ENCODE peak calls at places on chromosomes 2 and 18, in six cellular contexts. One of them, this sample, is unnamed.

GRCh38 chr2:74597456-74597855 is 42.9 kb downstream of the DOK1 start:
- DNase-seq in GM23338: no peak
- DNase-seq in OCI-LY7: no peak
- DNase-seq in neural progenitor cell: no peak
- DNase-seq in HCT116: no peak
- DNase-seq in GM23248: no peak
- DNase-seq in this sample: no peak

GRCh38 chr2:45275235-45275805 is 266.1 kb upstream of the SIX2 start:
- DNase-seq in neural progenitor cell: no peak
- DNase-seq in GM23248: peak
- DNase-seq in OCI-LY7: no peak
- DNase-seq in GM23338: no peak
- DNase-seq in HCT116: no peak
- DNase-seq in this sample: no peak

GRCh38 chr2:43612944-43613343 is 17.1 kb upstream of the THADA start:
- DNase-seq in OCI-LY7: no peak
- DNase-seq in GM23248: no peak
- DNase-seq in neural progenitor cell: no peak
- DNase-seq in GM23338: no peak
- DNase-seq in HCT116: no peak
- DNase-seq in this sample: no peak

GRCh38 chr18:77068321-77068841 is 64.2 kb downstream of the MBP start:
- DNase-seq in OCI-LY7: no peak
- DNase-seq in HCT116: no peak
- DNase-seq in neural progenitor cell: no peak
- DNase-seq in GM23338: no peak
- DNase-seq in GM23248: peak
- DNase-seq in this sample: no peak

GRCh38 chr2:142104134-142104758 is 26.6 kb downstream of the LRP1B start:
- DNase-seq in OCI-LY7: no peak
- DNase-seq in GM23338: no peak
- DNase-seq in neural progenitor cell: no peak
- DNase-seq in GM23248: no peak
- DNase-seq in HCT116: no peak
- DNase-seq in this sample: no peak

GRCh38 chr2:17962874-17963273 is 84.4 kb downstream of the KCNS3 start:
- DNase-seq in neural progenitor cell: peak
- DNase-seq in OCI-LY7: no peak
- DNase-seq in HCT116: no peak
- DNase-seq in GM23248: peak
- DNase-seq in GM23338: peak
- DNase-seq in this sample: no peak

GRCh38 chr18:12060182-12060870 is 33.3 kb upstream of the ANKRD62 start:
- DNase-seq in GM23338: peak
- DNase-seq in HCT116: peak
- DNase-seq in neural progenitor cell: no peak
- DNase-seq in GM23248: peak
- DNase-seq in OCI-LY7: peak
- DNase-seq in this sample: no peak

GRCh38 chr18:79637921-79638855 is 41.4 kb upstream of the CTDP1 start:
- DNase-seq in GM23338: peak
- DNase-seq in HCT116: no peak
- DNase-seq in OCI-LY7: no peak
- DNase-seq in GM23248: peak
- DNase-seq in neural progenitor cell: no peak
- DNase-seq in this sample: no peak

GRCh38 chr2:101151859-101152194 is 645 bp upstream of the TBC1D8 start:
- DNase-seq in OCI-LY7: no peak
- DNase-seq in neural progenitor cell: peak
- DNase-seq in HCT116: no peak
- DNase-seq in GM23338: no peak
- DNase-seq in GM23248: no peak
- DNase-seq in this sample: no peak

GRCh38 chr2:88114821-88115220 is 13.0 kb downstream of the FABP1 start:
- DNase-seq in neural progenitor cell: no peak
- DNase-seq in HCT116: no peak
- DNase-seq in GM23338: no peak
- DNase-seq in GM23248: no peak
- DNase-seq in OCI-LY7: no peak
- DNase-seq in this sample: no peak

GRCh38 chr2:72915907-72916742 is 1.2 kb upstream of the EMX1 start:
- DNase-seq in HCT116: no peak
- DNase-seq in neural progenitor cell: peak
- DNase-seq in OCI-LY7: peak
- DNase-seq in GM23248: peak
- DNase-seq in GM23338: peak
- DNase-seq in this sample: peak

GRCh38 chr2:218285604-218286003 is 6.7 kb downstream of the TMBIM1 start:
- DNase-seq in neural progenitor cell: no peak
- DNase-seq in GM23338: no peak
- DNase-seq in OCI-LY7: no peak
- DNase-seq in HCT116: no peak
- DNase-seq in GM23248: peak
- DNase-seq in this sample: no peak

GRCh38 chr18:46424898-46425297 is 232.1 kb downstream of the LOXHD1 start:
- DNase-seq in GM23338: peak
- DNase-seq in OCI-LY7: no peak
- DNase-seq in neural progenitor cell: peak
- DNase-seq in HCT116: no peak
- DNase-seq in GM23248: no peak
- DNase-seq in this sample: no peak

GRCh38 chr18:32446780-32447179 is 23.9 kb downstream of the GAREM1 start:
- DNase-seq in neural progenitor cell: no peak
- DNase-seq in HCT116: no peak
- DNase-seq in OCI-LY7: no peak
- DNase-seq in GM23338: no peak
- DNase-seq in GM23248: no peak
- DNase-seq in this sample: no peak

GRCh38 chr18:72868666-72869661 is 1.2 kb upstream of the NETO1 start:
- DNase-seq in GM23338: peak
- DNase-seq in neural progenitor cell: peak
- DNase-seq in GM23248: no peak
- DNase-seq in OCI-LY7: no peak
- DNase-seq in HCT116: no peak
- DNase-seq in this sample: no peak

GRCh38 chr2:157836531-157836930 is 39.6 kb downstream of the ACVR1 start:
- DNase-seq in OCI-LY7: no peak
- DNase-seq in neural progenitor cell: no peak
- DNase-seq in GM23248: no peak
- DNase-seq in HCT116: no peak
- DNase-seq in GM23338: no peak
- DNase-seq in this sample: no peak

GRCh38 chr2:10984418-10985130 is 72.8 kb downstream of the KCNF1 start:
- DNase-seq in OCI-LY7: no peak
- DNase-seq in GM23338: no peak
- DNase-seq in HCT116: no peak
- DNase-seq in neural progenitor cell: no peak
- DNase-seq in GM23248: no peak
- DNase-seq in this sample: no peak

GRCh38 chr18:57080479-57080878 is 66.4 kb upstream of the BOD1L2 start:
- DNase-seq in HCT116: no peak
- DNase-seq in neural progenitor cell: no peak
- DNase-seq in OCI-LY7: no peak
- DNase-seq in GM23338: no peak
- DNase-seq in GM23248: no peak
- DNase-seq in this sample: no peak

GRCh38 chr2:218229851-218230250 is 12.9 kb downstream of the ARPC2 start:
- DNase-seq in OCI-LY7: no peak
- DNase-seq in neural progenitor cell: no peak
- DNase-seq in HCT116: no peak
- DNase-seq in GM23248: peak
- DNase-seq in GM23338: no peak
- DNase-seq in this sample: peak

GRCh38 chr2:232890896-232891601 is 21.0 kb downstream of the SNORC start:
- DNase-seq in GM23338: peak
- DNase-seq in HCT116: peak
- DNase-seq in neural progenitor cell: peak
- DNase-seq in OCI-LY7: no peak
- DNase-seq in GM23248: peak
- DNase-seq in this sample: peak

GRCh38 chr2:151771599-151772358 is 37.5 kb upstream of the NEB start:
- DNase-seq in GM23248: peak
- DNase-seq in neural progenitor cell: no peak
- DNase-seq in GM23338: no peak
- DNase-seq in HCT116: no peak
- DNase-seq in OCI-LY7: peak
- DNase-seq in this sample: peak

GRCh38 chr2:239654266-239654665 is 253.4 kb upstream of the HDAC4 start:
- DNase-seq in OCI-LY7: no peak
- DNase-seq in GM23248: no peak
- DNase-seq in GM23338: no peak
- DNase-seq in HCT116: no peak
- DNase-seq in neural progenitor cell: no peak
- DNase-seq in this sample: no peak

GRCh38 chr2:173751245-173751975 is 213.8 kb downstream of the SP3 start:
- DNase-seq in GM23338: peak
- DNase-seq in GM23248: no peak
- DNase-seq in HCT116: no peak
- DNase-seq in neural progenitor cell: peak
- DNase-seq in OCI-LY7: no peak
- DNase-seq in this sample: no peak

GRCh38 chr18:55337908-55338521 is 250.0 kb downstream of the TCF4 start:
- DNase-seq in GM23338: no peak
- DNase-seq in neural progenitor cell: no peak
- DNase-seq in GM23248: peak
- DNase-seq in HCT116: no peak
- DNase-seq in OCI-LY7: no peak
- DNase-seq in this sample: no peak

GRCh38 chr2:12501469-12502147 is 215.1 kb upstream of the TRIB2 start:
- DNase-seq in neural progenitor cell: no peak
- DNase-seq in HCT116: no peak
- DNase-seq in OCI-LY7: no peak
- DNase-seq in GM23248: peak
- DNase-seq in GM23338: no peak
- DNase-seq in this sample: peak

GRCh38 chr18:47721876-47722275 is 208.6 kb downstream of the SMAD2 start:
- DNase-seq in OCI-LY7: no peak
- DNase-seq in GM23248: no peak
- DNase-seq in HCT116: no peak
- DNase-seq in GM23338: no peak
- DNase-seq in neural progenitor cell: no peak
- DNase-seq in this sample: no peak

GRCh38 chr2:158394453-158394852 is 62.1 kb downstream of the CCDC148 start:
- DNase-seq in GM23248: peak
- DNase-seq in GM23338: peak
- DNase-seq in HCT116: no peak
- DNase-seq in neural progenitor cell: peak
- DNase-seq in OCI-LY7: no peak
- DNase-seq in this sample: no peak

GRCh38 chr2:60485055-60485454 is 68.4 kb downstream of the BCL11A start:
- DNase-seq in OCI-LY7: no peak
- DNase-seq in GM23338: no peak
- DNase-seq in HCT116: no peak
- DNase-seq in GM23248: no peak
- DNase-seq in neural progenitor cell: no peak
- DNase-seq in this sample: no peak
- TF ChIP-seq EZH2phosphoT487 in OCI-LY7: no peak
- TF ChIP-seq EZH2phosphoT487 in GM23338: no peak
- TF ChIP-seq EZH2phosphoT487 in HCT116: no peak
- TF ChIP-seq EZH2phosphoT487 in GM23248: no peak
- TF ChIP-seq EZH2phosphoT487 in neural progenitor cell: no peak
- TF ChIP-seq EZH2phosphoT487 in this sample: no peak

GRCh38 chr2:171793691-171794678 is 100.1 kb downstream of the SLC25A12 start:
- DNase-seq in OCI-LY7: no peak
- DNase-seq in HCT116: no peak
- DNase-seq in GM23338: peak
- DNase-seq in neural progenitor cell: no peak
- DNase-seq in GM23248: peak
- DNase-seq in this sample: no peak
- TF ChIP-seq EZH2phosphoT487 in OCI-LY7: no peak
- TF ChIP-seq EZH2phosphoT487 in HCT116: no peak
- TF ChIP-seq EZH2phosphoT487 in GM23338: no peak
- TF ChIP-seq EZH2phosphoT487 in neural progenitor cell: no peak
- TF ChIP-seq EZH2phosphoT487 in GM23248: no peak
- TF ChIP-seq EZH2phosphoT487 in this sample: no peak

GRCh38 chr2:216696751-216697560 is 1.6 kb upstream of the IGFBP5 start:
- DNase-seq in GM23248: peak
- DNase-seq in HCT116: peak
- DNase-seq in neural progenitor cell: peak
- DNase-seq in OCI-LY7: peak
- DNase-seq in GM23338: peak
- DNase-seq in this sample: peak

GRCh38 chr2:216694201-216694825 is 1.0 kb downstream of the IGFBP5 start:
- DNase-seq in GM23338: peak
- DNase-seq in OCI-LY7: no peak
- DNase-seq in HCT116: no peak
- DNase-seq in neural progenitor cell: peak
- DNase-seq in GM23248: peak
- DNase-seq in this sample: peak

GRCh38 chr2:216694826-216695217 is 527 bp downstream of the IGFBP5 start:
- DNase-seq in GM23248: no peak
- DNase-seq in OCI-LY7: no peak
- DNase-seq in HCT116: no peak
- DNase-seq in GM23338: peak
- DNase-seq in neural progenitor cell: peak
- DNase-seq in this sample: no peak

GRCh38 chr2:216696321-216696720 is 972 bp upstream of the IGFBP5 start:
- DNase-seq in GM23248: no peak
- DNase-seq in neural progenitor cell: no peak
- DNase-seq in OCI-LY7: no peak
- DNase-seq in HCT116: no peak
- DNase-seq in GM23338: no peak
- DNase-seq in this sample: no peak

DNA sequence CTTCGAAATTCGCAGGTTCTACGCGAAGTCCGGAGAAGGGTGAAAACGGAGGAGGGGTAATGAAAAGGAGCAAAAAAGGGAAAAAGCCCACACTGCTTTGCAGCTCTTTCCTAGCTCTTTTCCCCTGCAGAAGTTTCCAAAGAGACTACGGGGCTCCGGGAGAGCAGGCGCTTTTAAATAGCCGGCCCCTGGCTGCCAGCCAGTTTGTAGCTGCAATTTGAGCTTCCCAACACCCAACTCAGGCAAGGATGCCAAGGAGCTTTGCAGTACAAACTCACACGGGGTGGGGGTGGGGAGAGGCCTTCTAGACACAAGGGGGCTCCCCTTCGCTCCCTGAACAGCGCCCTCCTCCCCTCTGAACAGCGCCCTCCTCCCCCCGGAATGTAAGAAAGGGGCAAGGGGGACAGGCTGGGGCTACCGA is at the start of gene IGFBP5:
- DNase-seq in OCI-LY7: no peak
- DNase-seq in HCT116: no peak
- DNase-seq in GM23248: peak
- DNase-seq in neural progenitor cell: peak
- DNase-seq in GM23338: peak
- DNase-seq in this sample: no peak
- TF ChIP-seq EZH2phosphoT487 in OCI-LY7: no peak
- TF ChIP-seq EZH2phosphoT487 in HCT116: no peak
- TF ChIP-seq EZH2phosphoT487 in GM23248: no peak
- TF ChIP-seq EZH2phosphoT487 in neural progenitor cell: no peak
- TF ChIP-seq EZH2phosphoT487 in GM23338: no peak
- TF ChIP-seq EZH2phosphoT487 in this sample: no peak

GRCh38 chr2:144320491-144320890 is 199.4 kb downstream of the ZEB2 start:
- DNase-seq in OCI-LY7: peak
- DNase-seq in GM23338: no peak
- DNase-seq in GM23248: peak
- DNase-seq in HCT116: no peak
- DNase-seq in neural progenitor cell: no peak
- DNase-seq in this sample: no peak
- TF ChIP-seq EZH2phosphoT487 in OCI-LY7: no peak
- TF ChIP-seq EZH2phosphoT487 in GM23338: no peak
- TF ChIP-seq EZH2phosphoT487 in GM23248: no peak
- TF ChIP-seq EZH2phosphoT487 in HCT116: no peak
- TF ChIP-seq EZH2phosphoT487 in neural progenitor cell: no peak
- TF ChIP-seq EZH2phosphoT487 in this sample: no peak